ENCODE peak calls at places on chromosomes 6 and 20, in seven cellular contexts. One of them, this sample, is unnamed.

GRCh38 chr6:33696538-33697518 is 14.7 kb downstream of the UQCC2 start:
- DNase-seq in psoas muscle: peak; percentile 50
- DNase-seq in heart right ventricle: peak; percentile 76
- DNase-seq in tibial nerve: no peak
- DNase-seq in vagina: no peak
- DNase-seq in HFF-Myc: peak; percentile 27
- DNase-seq in CD8-positive, alpha-beta T cell: peak; percentile 60
- DNase-seq in this sample: no peak

GRCh38 chr6:40810176-40810575 is 223.0 kb upstream of the LRFN2 start:
- DNase-seq in CD8-positive, alpha-beta T cell: no peak
- DNase-seq in heart right ventricle: no peak
- DNase-seq in tibial nerve: no peak
- DNase-seq in psoas muscle: no peak
- DNase-seq in vagina: no peak
- DNase-seq in HFF-Myc: no peak
- DNase-seq in this sample: no peak

GRCh38 chr6:27290065-27290849 is 21.8 kb downstream of the POM121L2 start:
- DNase-seq in psoas muscle: no peak
- DNase-seq in vagina: no peak
- DNase-seq in HFF-Myc: peak; percentile 73
- DNase-seq in tibial nerve: no peak
- DNase-seq in CD8-positive, alpha-beta T cell: no peak
- DNase-seq in heart right ventricle: no peak
- DNase-seq in this sample: no peak

GRCh38 chr20:17520583-17520982 is 10.6 kb downstream of the BFSP1 start:
- DNase-seq in heart right ventricle: no peak
- DNase-seq in tibial nerve: no peak
- DNase-seq in HFF-Myc: no peak
- DNase-seq in CD8-positive, alpha-beta T cell: no peak
- DNase-seq in vagina: no peak
- DNase-seq in psoas muscle: no peak
- DNase-seq in this sample: no peak

GRCh38 chr20:4065405-4065841 is 50.1 kb upstream of the RNF24 start:
- DNase-seq in vagina: no peak
- DNase-seq in psoas muscle: no peak
- DNase-seq in HFF-Myc: no peak
- DNase-seq in heart right ventricle: no peak
- DNase-seq in tibial nerve: no peak
- DNase-seq in CD8-positive, alpha-beta T cell: no peak
- DNase-seq in this sample: no peak

GRCh38 chr20:63967330-63968135 is 2.2 kb downstream of the ZNF512B start:
- DNase-seq in heart right ventricle: peak; percentile 6
- DNase-seq in vagina: no peak
- DNase-seq in tibial nerve: no peak
- DNase-seq in psoas muscle: no peak
- DNase-seq in CD8-positive, alpha-beta T cell: no peak
- DNase-seq in HFF-Myc: no peak
- DNase-seq in this sample: no peak

GRCh38 chr20:63890201-63890576 is 4.7 kb upstream of the DNAJC5 start:
- DNase-seq in heart right ventricle: no peak
- DNase-seq in CD8-positive, alpha-beta T cell: no peak
- DNase-seq in psoas muscle: no peak
- DNase-seq in HFF-Myc: no peak
- DNase-seq in tibial nerve: no peak
- DNase-seq in vagina: no peak
- DNase-seq in this sample: no peak

GRCh38 chr6:132973556-132973993 is 159.2 kb downstream of the RPS12 start:
- DNase-seq in psoas muscle: no peak
- DNase-seq in vagina: no peak
- DNase-seq in CD8-positive, alpha-beta T cell: no peak
- DNase-seq in tibial nerve: no peak
- DNase-seq in HFF-Myc: no peak
- DNase-seq in heart right ventricle: no peak
- DNase-seq in this sample: no peak

GRCh38 chr6:13079096-13079758 is 249.1 kb downstream of the TBC1D7 start:
- DNase-seq in heart right ventricle: no peak
- DNase-seq in tibial nerve: no peak
- DNase-seq in psoas muscle: no peak
- DNase-seq in HFF-Myc: no peak
- DNase-seq in vagina: no peak
- DNase-seq in CD8-positive, alpha-beta T cell: no peak
- DNase-seq in this sample: no peak

GRCh38 chr20:56628873-56629463 is at the start of gene TFAP2C:
- DNase-seq in HFF-Myc: no peak
- DNase-seq in heart right ventricle: peak; percentile 38
- DNase-seq in tibial nerve: no peak
- DNase-seq in CD8-positive, alpha-beta T cell: no peak
- DNase-seq in vagina: no peak
- DNase-seq in psoas muscle: peak; percentile 65
- DNase-seq in this sample: no peak

GRCh38 chr6:129709451-129709908 is 497 bp downstream of the ARHGAP18 start:
- DNase-seq in HFF-Myc: no peak
- DNase-seq in tibial nerve: no peak
- DNase-seq in heart right ventricle: peak; percentile 40
- DNase-seq in vagina: no peak
- DNase-seq in psoas muscle: no peak
- DNase-seq in CD8-positive, alpha-beta T cell: no peak
- DNase-seq in this sample: no peak

GRCh38 chr6:129709909-129710721 is at the start of gene ARHGAP18:
- DNase-seq in psoas muscle: peak; percentile 91
- DNase-seq in CD8-positive, alpha-beta T cell: peak; percentile 62
- DNase-seq in heart right ventricle: peak; percentile 92
- DNase-seq in vagina: peak; percentile 93
- DNase-seq in tibial nerve: peak; percentile 78
- DNase-seq in HFF-Myc: peak; percentile 85
- DNase-seq in this sample: peak; percentile 74

GRCh38 chr6:129708496-129709216 is 1.3 kb downstream of the ARHGAP18 start:
- DNase-seq in tibial nerve: no peak
- DNase-seq in CD8-positive, alpha-beta T cell: no peak
- DNase-seq in HFF-Myc: no peak
- DNase-seq in heart right ventricle: no peak
- DNase-seq in psoas muscle: no peak
- DNase-seq in vagina: no peak
- DNase-seq in this sample: no peak

GRCh38 chr6:129713806-129714338 is 3.9 kb upstream of the ARHGAP18 start:
- DNase-seq in CD8-positive, alpha-beta T cell: no peak
- DNase-seq in heart right ventricle: no peak
- DNase-seq in tibial nerve: no peak
- DNase-seq in HFF-Myc: no peak
- DNase-seq in psoas muscle: no peak
- DNase-seq in vagina: no peak
- DNase-seq in this sample: no peak

GRCh38 chr6:129710722-129711631 is 1.0 kb upstream of the ARHGAP18 start:
- DNase-seq in psoas muscle: no peak
- DNase-seq in CD8-positive, alpha-beta T cell: no peak
- DNase-seq in HFF-Myc: no peak
- DNase-seq in vagina: no peak
- DNase-seq in heart right ventricle: no peak
- DNase-seq in tibial nerve: no peak
- DNase-seq in this sample: no peak
- H3K4me3 ChIP-seq in psoas muscle: peak overlapping the region; percentile 73
- H3K4me3 ChIP-seq in CD8-positive, alpha-beta T cell: no peak overlapping the region
- H3K4me3 ChIP-seq in HFF-Myc: peak overlapping the region; percentile 74
- H3K4me3 ChIP-seq in vagina: peak overlapping the region; percentile 64
- H3K4me3 ChIP-seq in heart right ventricle: peak overlapping the region; percentile 68
- H3K4me3 ChIP-seq in tibial nerve: no peak overlapping the region
- H3K4me3 ChIP-seq in this sample: peak overlapping the region; percentile 56

GRCh38 chr6:151808331-151809241 is 1.1 kb downstream of the ESR1 start:
- DNase-seq in HFF-Myc: no peak
- DNase-seq in heart right ventricle: no peak
- DNase-seq in psoas muscle: peak; percentile 30
- DNase-seq in CD8-positive, alpha-beta T cell: no peak
- DNase-seq in tibial nerve: no peak
- DNase-seq in vagina: no peak
- DNase-seq in this sample: no peak
- H3K4me3 ChIP-seq in HFF-Myc: peak overlapping the region; percentile 4
- H3K4me3 ChIP-seq in heart right ventricle: peak overlapping the region; percentile 53
- H3K4me3 ChIP-seq in psoas muscle: peak overlapping the region; percentile 79
- H3K4me3 ChIP-seq in CD8-positive, alpha-beta T cell: no peak overlapping the region
- H3K4me3 ChIP-seq in tibial nerve: peak overlapping the region; percentile 42
- H3K4me3 ChIP-seq in vagina: peak overlapping the region; percentile 55
- H3K4me3 ChIP-seq in this sample: peak overlapping the region; percentile 53

GRCh38 chr6:1616556-1617463 is 7.1 kb downstream of the FOXC1 start:
- DNase-seq in heart right ventricle: no peak
- DNase-seq in tibial nerve: no peak
- DNase-seq in HFF-Myc: no peak
- DNase-seq in psoas muscle: no peak
- DNase-seq in vagina: no peak
- DNase-seq in CD8-positive, alpha-beta T cell: no peak
- DNase-seq in this sample: no peak

GRCh38 chr6:1613631-1614447 is 4.1 kb downstream of the FOXC1 start:
- DNase-seq in heart right ventricle: no peak
- DNase-seq in HFF-Myc: no peak
- DNase-seq in psoas muscle: no peak
- DNase-seq in CD8-positive, alpha-beta T cell: no peak
- DNase-seq in vagina: no peak
- DNase-seq in tibial nerve: peak; percentile 11
- DNase-seq in this sample: no peak

GRCh38 chr6:1615651-1616420 is 6.1 kb downstream of the FOXC1 start:
- DNase-seq in HFF-Myc: no peak
- DNase-seq in heart right ventricle: no peak
- DNase-seq in tibial nerve: no peak
- DNase-seq in psoas muscle: no peak
- DNase-seq in CD8-positive, alpha-beta T cell: no peak
- DNase-seq in vagina: no peak
- DNase-seq in this sample: no peak

GRCh38 chr6:1614448-1614766 is 4.7 kb downstream of the FOXC1 start:
- DNase-seq in psoas muscle: no peak
- DNase-seq in heart right ventricle: no peak
- DNase-seq in tibial nerve: no peak
- DNase-seq in HFF-Myc: no peak
- DNase-seq in CD8-positive, alpha-beta T cell: no peak
- DNase-seq in vagina: no peak
- DNase-seq in this sample: no peak

GRCh38 chr6:1614767-1615650 is 5.3 kb downstream of the FOXC1 start:
- DNase-seq in HFF-Myc: no peak
- DNase-seq in tibial nerve: no peak
- DNase-seq in heart right ventricle: no peak
- DNase-seq in psoas muscle: no peak
- DNase-seq in vagina: no peak
- DNase-seq in CD8-positive, alpha-beta T cell: no peak
- DNase-seq in this sample: no peak
- H3K4me3 ChIP-seq in HFF-Myc: no peak overlapping the region
- H3K4me3 ChIP-seq in tibial nerve: peak overlapping the region; percentile 57
- H3K4me3 ChIP-seq in heart right ventricle: peak overlapping the region; percentile 77
- H3K4me3 ChIP-seq in psoas muscle: peak overlapping the region; percentile 78
- H3K4me3 ChIP-seq in vagina: peak overlapping the region; percentile 38
- H3K4me3 ChIP-seq in CD8-positive, alpha-beta T cell: no peak overlapping the region
- H3K4me3 ChIP-seq in this sample: peak overlapping the region; percentile 59

GRCh38 chr6:46128476-46128875 is 1.3 kb upstream of the ENPP4 start:
- DNase-seq in heart right ventricle: no peak
- DNase-seq in CD8-positive, alpha-beta T cell: no peak
- DNase-seq in psoas muscle: no peak
- DNase-seq in HFF-Myc: no peak
- DNase-seq in tibial nerve: no peak
- DNase-seq in vagina: no peak
- DNase-seq in this sample: no peak

GRCh38 chr6:46129634-46130505 is at the start of gene ENPP4:
- DNase-seq in psoas muscle: peak; percentile 85
- DNase-seq in HFF-Myc: peak; percentile 24
- DNase-seq in CD8-positive, alpha-beta T cell: peak; percentile 92
- DNase-seq in heart right ventricle: peak; percentile 81
- DNase-seq in vagina: peak; percentile 90
- DNase-seq in tibial nerve: peak; percentile 72
- DNase-seq in this sample: peak; percentile 89

GRCh38 chr6:46134216-46134615 is 4.4 kb downstream of the ENPP4 start:
- DNase-seq in heart right ventricle: no peak
- DNase-seq in psoas muscle: no peak
- DNase-seq in HFF-Myc: no peak
- DNase-seq in vagina: no peak
- DNase-seq in CD8-positive, alpha-beta T cell: no peak
- DNase-seq in tibial nerve: no peak
- DNase-seq in this sample: no peak

GRCh38 chr6:46130665-46131064 is 876 bp downstream of the ENPP4 start:
- DNase-seq in vagina: no peak
- DNase-seq in psoas muscle: no peak
- DNase-seq in heart right ventricle: no peak
- DNase-seq in tibial nerve: no peak
- DNase-seq in CD8-positive, alpha-beta T cell: no peak
- DNase-seq in HFF-Myc: no peak
- DNase-seq in this sample: no peak

GRCh38 chr6:46129301-46129633 is 522 bp upstream of the ENPP4 start:
- DNase-seq in CD8-positive, alpha-beta T cell: peak; percentile 29
- DNase-seq in tibial nerve: no peak
- DNase-seq in heart right ventricle: no peak
- DNase-seq in HFF-Myc: no peak
- DNase-seq in psoas muscle: no peak
- DNase-seq in vagina: no peak
- DNase-seq in this sample: no peak
- H3K4me3 ChIP-seq in CD8-positive, alpha-beta T cell: peak overlapping the region; percentile 96
- H3K4me3 ChIP-seq in tibial nerve: peak overlapping the region; percentile 77
- H3K4me3 ChIP-seq in heart right ventricle: peak overlapping the region; percentile 71
- H3K4me3 ChIP-seq in HFF-Myc: no peak overlapping the region
- H3K4me3 ChIP-seq in psoas muscle: peak overlapping the region; percentile 94
- H3K4me3 ChIP-seq in vagina: peak overlapping the region; percentile 51
- H3K4me3 ChIP-seq in this sample: peak overlapping the region; percentile 83

DNA sequence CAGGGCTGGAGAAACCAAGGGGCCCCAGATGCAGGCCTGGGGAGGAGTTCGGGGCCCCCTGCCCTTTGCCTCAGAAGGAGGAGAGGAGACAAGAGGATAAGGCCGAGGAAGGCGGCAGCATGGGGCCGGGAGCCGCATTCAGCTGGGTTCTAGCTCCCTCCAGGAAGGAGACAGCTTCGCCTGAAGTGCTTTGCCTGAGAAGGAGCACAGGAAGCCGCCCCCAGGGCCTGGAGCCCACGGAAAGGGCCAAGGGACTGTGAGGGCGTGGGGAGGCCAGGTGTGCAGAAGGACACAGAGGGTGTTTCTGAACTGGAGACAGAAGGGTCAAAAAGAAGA is 121.4 kb downstream of the AGPAT4 start:
- DNase-seq in vagina: no peak
- DNase-seq in tibial nerve: no peak
- DNase-seq in psoas muscle: no peak
- DNase-seq in heart right ventricle: no peak
- DNase-seq in HFF-Myc: no peak
- DNase-seq in CD8-positive, alpha-beta T cell: no peak
- DNase-seq in this sample: no peak
- H3K4me3 ChIP-seq in vagina: no peak overlapping the region
- H3K4me3 ChIP-seq in tibial nerve: no peak overlapping the region
- H3K4me3 ChIP-seq in psoas muscle: no peak overlapping the region
- H3K4me3 ChIP-seq in heart right ventricle: no peak overlapping the region
- H3K4me3 ChIP-seq in HFF-Myc: no peak overlapping the region
- H3K4me3 ChIP-seq in CD8-positive, alpha-beta T cell: no peak overlapping the region
- H3K4me3 ChIP-seq in this sample: no peak overlapping the region

GRCh38 chr6:122775975-122776374 is 3.5 kb upstream of the FABP7 start:
- DNase-seq in tibial nerve: no peak
- DNase-seq in CD8-positive, alpha-beta T cell: no peak
- DNase-seq in heart right ventricle: no peak
- DNase-seq in HFF-Myc: no peak
- DNase-seq in psoas muscle: no peak
- DNase-seq in vagina: no peak
- DNase-seq in this sample: no peak
- H3K4me3 ChIP-seq in tibial nerve: no peak overlapping the region
- H3K4me3 ChIP-seq in CD8-positive, alpha-beta T cell: no peak overlapping the region
- H3K4me3 ChIP-seq in heart right ventricle: no peak overlapping the region
- H3K4me3 ChIP-seq in HFF-Myc: no peak overlapping the region
- H3K4me3 ChIP-seq in psoas muscle: no peak overlapping the region
- H3K4me3 ChIP-seq in vagina: no peak overlapping the region
- H3K4me3 ChIP-seq in this sample: no peak overlapping the region

This sample was measured in dorsolateral prefrontal cortex.